ENCODE peak calls at places on chromosomes 1 and 21, in four cellular contexts. D, B, Z and N are unnamed samples.

GRCh38 chr1:230773396-230774033 is 26.3 kb downstream of the CAPN9 start:
- DNase-seq in Z (no peak), D (no peak), B (no peak), N (no peak)

GRCh38 chr1:28591708-28592313 is at the start of gene RAB42:
- DNase-seq in D (peak), Z (no peak), B (peak), N (peak)

GRCh38 chr1:218171302-218171893 is 113.7 kb upstream of the RRP15 start:
- DNase-seq in B (no peak), Z (no peak), D (no peak), N (peak)

GRCh38 chr1:245946905-245947304 is 560.2 kb downstream of the SMYD3 start:
- DNase-seq in D (no peak), Z (no peak), B (no peak), N (no peak)

GRCh38 chr1:30648408-30649000 is 74.9 kb downstream of the MATN1 start:
- DNase-seq in Z (no peak), D (no peak), B (no peak), N (no peak)

GRCh38 chr1:14765773-14766172 is 167.3 kb downstream of the KAZN start:
- DNase-seq in D (no peak), Z (no peak), B (no peak), N (no peak)

GRCh38 chr1:41399148-41399795 is 38.0 kb downstream of the FOXO6 start:
- DNase-seq in B (peak), D (peak), Z (no peak), N (no peak)

GRCh38 chr1:59903136-59903754 is 23.3 kb downstream of the CYP2J2 start:
- DNase-seq in D (no peak), B (peak), Z (peak), N (peak)

GRCh38 chr1:22241250-22241649 is 98.4 kb upstream of the WNT4 start:
- DNase-seq in Z (no peak), D (no peak), B (no peak), N (no peak)

GRCh38 chr1:172125812-172126430 is 284.6 kb downstream of the DNM3 start:
- DNase-seq in D (no peak), B (no peak), Z (no peak), N (no peak)

GRCh38 chr1:220810963-220811362 is 24.2 kb downstream of the MTARC1 start:
- DNase-seq in B (no peak), Z (no peak), D (no peak), N (no peak)

GRCh38 chr21:45421071-45421845 is 16.3 kb downstream of the COL18A1 start:
- DNase-seq in Z (no peak), D (peak), B (no peak), N (no peak)

GRCh38 chr1:30538226-30538625 is 185.2 kb downstream of the MATN1 start:
- DNase-seq in Z (no peak), D (no peak), B (no peak), N (no peak)

GRCh38 chr1:182003953-182004586 is 57.4 kb downstream of the ZNF648 start:
- DNase-seq in D (peak), B (peak), Z (no peak), N (no peak)

GRCh38 chr21:14533555-14534400 is 12.3 kb downstream of the SAMSN1 start:
- DNase-seq in D (no peak), Z (peak), B (no peak), N (peak)

GRCh38 chr1:182206628-182207239 is 145.2 kb upstream of the ZNF648 start:
- DNase-seq in D (peak), B (no peak), Z (no peak), N (no peak)

GRCh38 chr1:199682081-199682480 is 345.4 kb upstream of the NR5A2 start:
- DNase-seq in Z (no peak), B (no peak), D (no peak), N (no peak)

GRCh38 chr1:41383094-41383852 is 22.0 kb downstream of the FOXO6 start:
- DNase-seq in B (no peak), Z (peak), D (no peak), N (peak)

GRCh38 chr1:234975122-234975940 is 153.3 kb downstream of the TOMM20 start:
- DNase-seq in D (no peak), Z (peak), B (no peak), N (no peak)

GRCh38 chr1:218369688-218370511 is 24.8 kb downstream of the TGFB2 start:
- DNase-seq in Z (peak), B (no peak), D (no peak), N (no peak)

GRCh38 chr1:8329439-8329838 is 11.5 kb downstream of the SLC45A1 start:
- DNase-seq in D (no peak), Z (no peak), B (no peak), N (no peak)

GRCh38 chr21:36388835-36389234 is 3.6 kb downstream of the CHAF1B start:
- DNase-seq in Z (peak), B (peak), D (no peak), N (peak)

GRCh38 chr1:100353073-100353801 is 931 bp downstream of the CDC14A start:
- DNase-seq in Z (no peak), B (no peak), D (peak), N (peak)

GRCh38 chr1:86502721-86503430 is 34.1 kb downstream of the CLCA1 start:
- DNase-seq in B (peak), Z (no peak), D (no peak), N (no peak)

GRCh38 chr1:221865808-221866207 is 123.9 kb upstream of the DUSP10 start:
- DNase-seq in Z (no peak), B (no peak), D (no peak), N (no peak)

GRCh38 chr21:19607983-19608668 is 1204.5 kb upstream of the TMPRSS15 start:
- DNase-seq in D (no peak), B (no peak), Z (no peak), N (no peak)

GRCh38 chr1:245881767-245882391 is 625.2 kb downstream of the SMYD3 start:
- DNase-seq in B (no peak), Z (no peak), D (no peak), N (no peak)

GRCh38 chr1:36981771-36982622 is 52.3 kb downstream of the GRIK3 start:
- DNase-seq in B (no peak), D (no peak), Z (no peak), N (no peak)

GRCh38 chr1:78440381-78440793 is 50.4 kb upstream of the PTGFR start:
- DNase-seq in Z (no peak), B (no peak), D (no peak), N (no peak)

GRCh38 chr1:26531651-26532131 is 2.1 kb downstream of the RPS6KA1 start:
- DNase-seq in Z (no peak), D (no peak), B (peak), N (no peak)

GRCh38 chr1:22471078-22471477 is 19.4 kb downstream of the ZBTB40 start:
- DNase-seq in D (peak), Z (peak), B (no peak), N (no peak)

GRCh38 chr1:227763246-227764018 is 28.2 kb downstream of the SNAP47 start:
- DNase-seq in D (no peak), B (no peak), Z (no peak), N (no peak)

GRCh38 chr1:38014171-38014570 is 1.6 kb downstream of the UTP11 start:
- DNase-seq in B (no peak), D (no peak), Z (no peak), N (no peak)

GRCh38 chr1:232509570-232509969 is 120.4 kb downstream of the SIPA1L2 start:
- DNase-seq in D (peak), B (no peak), Z (no peak), N (no peak)

GRCh38 chr1:232510367-232511110 is 119.4 kb downstream of the SIPA1L2 start:
- DNase-seq in D (no peak), Z (no peak), B (no peak), N (no peak)

GRCh38 chr1:232507571-232507970 is 122.4 kb downstream of the SIPA1L2 start:
- DNase-seq in Z (no peak), B (no peak), D (no peak), N (no peak)

GRCh38 chr1:232511172-232511571 is 118.8 kb downstream of the SIPA1L2 start:
- DNase-seq in D (no peak), Z (no peak), B (no peak), N (no peak)

GRCh38 chr1:232508161-232508661 is 121.7 kb downstream of the SIPA1L2 start:
- DNase-seq in Z (no peak), D (no peak), B (no peak), N (no peak)
- TF ChIP-seq CTCF in Z (peak), D (no peak), B (peak), N (no peak)

DNA sequence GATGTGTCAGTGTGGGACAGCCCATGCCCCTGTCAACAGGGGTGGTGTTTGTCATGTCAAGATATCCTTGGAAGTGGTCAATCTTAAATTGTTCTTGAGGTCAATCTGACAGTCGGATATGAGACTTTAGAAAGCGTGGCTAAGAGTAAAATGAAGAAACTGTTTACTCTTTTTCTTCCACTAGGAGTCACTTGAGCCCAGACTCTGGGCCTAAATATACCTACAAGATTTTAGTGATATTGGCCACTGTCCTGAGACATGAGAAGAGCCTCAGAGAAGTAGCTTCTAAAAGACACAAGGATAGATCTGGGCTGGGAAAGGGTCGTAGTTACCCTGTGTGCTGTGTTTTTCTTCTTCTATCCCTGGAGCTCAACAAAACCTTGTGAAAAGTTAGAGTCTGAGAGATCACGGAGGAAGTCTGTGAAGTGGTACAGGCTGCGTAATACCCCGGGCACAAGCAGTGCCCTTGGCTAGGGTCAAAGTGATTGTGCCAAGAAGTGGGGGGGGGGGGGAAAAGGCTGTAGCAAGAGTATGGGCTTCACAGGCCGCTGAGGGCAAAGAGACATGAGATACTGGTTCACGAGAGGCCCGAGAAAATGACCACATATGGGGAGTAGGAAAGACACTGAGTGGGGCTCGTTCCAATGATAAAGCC is 355.2 kb upstream of the GREM2 start:
- DNase-seq in B (no peak), D (no peak), Z (peak), N (no peak)
- TF ChIP-seq CTCF in B (peak), D (no peak), Z (peak), N (peak)

GRCh38 chr1:174159253-174160108 is at the start of gene RABGAP1L:
- DNase-seq in Z (peak), B (peak), D (peak), N (peak)
- TF ChIP-seq CTCF in Z (no peak), B (no peak), D (no peak), N (no peak)

GRCh38 chr1:6373961-6374720 is 19.4 kb downstream of the ACOT7 start:
- DNase-seq in B (no peak), Z (no peak), D (no peak), N (no peak)

GRCh38 chr1:6384135-6384534 is 9.4 kb downstream of the ACOT7 start:
- DNase-seq in Z (no peak), B (no peak), D (no peak), N (no peak)

GRCh38 chr1:6380037-6380436 is 13.5 kb downstream of the ACOT7 start:
- DNase-seq in D (no peak), B (no peak), Z (no peak), N (no peak)

GRCh38 chr1:6378096-6378746 is 15.3 kb downstream of the ACOT7 start:
- DNase-seq in Z (no peak), D (no peak), B (peak), N (no peak)
- TF ChIP-seq CTCF in Z (peak), D (no peak), B (peak), N (peak)

DNA sequence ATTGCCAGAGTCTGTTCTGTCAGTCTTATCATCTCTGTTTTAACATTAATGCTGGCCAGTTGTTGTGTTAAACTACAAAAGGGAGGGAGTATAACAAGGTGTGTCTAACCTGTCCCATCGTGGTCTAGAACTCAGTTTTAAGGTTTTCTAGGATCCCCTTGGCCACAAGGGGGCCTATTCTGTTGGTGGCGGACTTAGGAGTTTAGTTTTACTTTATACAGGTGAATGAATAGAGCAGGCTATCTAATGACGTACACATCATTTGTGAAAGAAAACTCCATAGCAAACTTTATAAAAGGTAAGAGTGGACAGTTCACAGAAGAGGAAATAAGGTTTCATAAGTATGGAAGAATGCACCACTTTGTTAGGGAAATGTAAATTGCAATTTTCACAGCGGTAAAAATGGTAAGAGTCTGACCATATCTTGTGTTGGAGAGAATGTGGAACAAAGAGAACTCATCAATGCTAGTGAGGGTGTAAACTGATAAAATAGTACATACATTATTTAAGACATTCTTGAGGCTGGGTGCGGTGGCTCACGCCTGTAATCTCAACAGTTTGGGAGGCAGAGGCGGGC is 2.5 kb upstream of the ATF6 start:
- DNase-seq in Z (no peak), D (no peak), B (no peak), N (peak)
- TF ChIP-seq CTCF in Z (peak), D (no peak), B (peak), N (peak)

DNA sequence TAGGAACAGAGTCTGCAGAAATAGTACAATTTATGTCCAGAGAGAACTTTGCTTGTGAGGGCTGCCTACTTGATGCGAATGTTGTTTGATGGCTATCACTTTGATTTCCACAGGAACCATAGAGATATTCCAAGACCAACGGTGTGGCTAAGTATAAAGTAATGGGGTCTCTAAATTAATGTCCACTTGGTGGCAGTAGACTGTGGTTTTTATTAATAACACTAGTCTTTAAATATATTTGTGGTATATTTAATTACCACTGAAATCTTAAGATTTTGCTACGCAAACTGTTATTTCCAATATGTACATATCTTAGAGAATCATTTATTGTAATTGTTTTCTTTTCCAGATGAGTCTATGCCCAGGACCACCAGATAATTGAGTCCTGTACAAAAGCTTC is 647.9 kb downstream of the PLA2G4A start:
- DNase-seq in B (no peak), D (no peak), Z (no peak), N (no peak)
- TF ChIP-seq CTCF in B (peak), D (no peak), Z (peak), N (no peak)

GRCh38 chr1:46603858-46604549 is at the start of gene MKNK1:
- DNase-seq in Z (peak), B (peak), D (peak), N (peak)
- TF ChIP-seq CTCF in Z (peak), B (peak), D (no peak), N (no peak)

GRCh38 chr21:33301632-33302002 is 23.2 kb upstream of the IFNAR1 start:
- DNase-seq in B (no peak), D (no peak), Z (no peak), N (no peak)

GRCh38 chr21:33296156-33296555 is 28.6 kb upstream of the IFNAR1 start:
- DNase-seq in Z (no peak), B (no peak), D (no peak), N (peak)

GRCh38 chr21:33302055-33302454 is 22.7 kb upstream of the IFNAR1 start:
- DNase-seq in B (no peak), Z (no peak), D (no peak), N (no peak)

GRCh38 chr21:33300701-33301631 is 23.8 kb upstream of the IFNAR1 start:
- DNase-seq in Z (no peak), D (no peak), B (no peak), N (no peak)

DNA sequence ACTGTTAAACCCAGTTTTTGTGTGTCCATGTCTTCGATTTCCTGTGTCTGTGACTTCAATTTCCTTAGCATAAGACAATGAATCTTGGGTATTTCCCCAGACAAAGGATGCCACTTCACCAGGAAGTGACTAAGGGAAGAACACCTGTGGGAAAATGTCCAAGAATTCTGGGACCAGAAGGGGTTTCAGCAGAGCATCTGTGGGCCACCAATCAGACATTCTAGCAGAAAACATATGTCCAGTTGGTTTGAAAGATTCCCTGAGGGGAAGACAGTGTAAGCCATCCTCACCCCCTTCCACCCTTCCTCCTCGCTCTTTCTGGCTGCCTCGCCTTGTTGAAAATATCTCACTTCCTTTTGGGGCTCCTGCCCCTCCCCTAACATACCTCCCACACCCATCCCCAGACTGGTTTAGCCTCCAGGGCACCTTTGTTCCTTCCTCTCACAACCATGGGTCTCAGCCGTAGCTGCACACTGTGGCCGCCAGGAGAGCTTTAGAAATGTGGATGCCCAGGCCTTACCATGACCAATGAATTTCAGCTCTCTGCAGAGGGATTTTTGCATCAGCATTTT is 25.5 kb upstream of the IFNAR1 start:
- DNase-seq in Z (no peak), B (no peak), D (no peak), N (peak)
- TF ChIP-seq CTCF in Z (peak), B (peak), D (no peak), N (peak)